ENCODE peak calls at places on chromosome 1, in four cellular contexts. I is SK-N-SH, Y is K562, P is GM12878. V is an unnamed sample.

GRCh38 chr1:89068291-89068690 is 3.3 kb upstream of the GBP1 start:
- DNase-seq in I (no peak), P (no peak), Y (no peak), V (no peak)

GRCh38 chr1:60425528-60425927 is 352.0 kb upstream of the C1orf87 start:
- DNase-seq in P (no peak), Y (no peak), I (no peak), V (peak)

GRCh38 chr1:96837817-96838216 is 116.2 kb downstream of the PTBP2 start:
- DNase-seq in P (no peak), Y (no peak), I (no peak), V (no peak)

GRCh38 chr1:27968692-27969091 is 8.9 kb downstream of the XKR8 start:
- DNase-seq in I (no peak), Y (no peak), P (no peak), V (no peak)

GRCh38 chr1:35406103-35406502 is 137.6 kb downstream of the ZMYM4 start:
- DNase-seq in I (no peak), P (no peak), Y (no peak), V (no peak)

GRCh38 chr1:219710529-219711194 is 97.8 kb upstream of the ZC3H11B start:
- DNase-seq in Y (no peak), I (no peak), P (no peak), V (no peak)

GRCh38 chr1:237759371-237759770 is 131.4 kb downstream of the ZP4 start:
- DNase-seq in Y (no peak), P (no peak), I (no peak), V (no peak)

GRCh38 chr1:41640756-41641482 is 156.4 kb upstream of the EDN2 start:
- DNase-seq in P (no peak), I (no peak), Y (no peak), V (no peak)

GRCh38 chr1:183023146-183023600 is at the start of gene LAMC1:
- DNase-seq in Y (peak), I (peak), P (no peak), V (peak)

GRCh38 chr1:210231846-210232523 is 611 bp upstream of the SERTAD4 start:
- DNase-seq in I (peak), P (no peak), Y (no peak), V (no peak)

GRCh38 chr1:152768847-152769533 is 6.0 kb upstream of the LCE1F start:
- DNase-seq in I (no peak), P (no peak), Y (no peak), V (no peak)

GRCh38 chr1:225514671-225515081 is 86.8 kb upstream of the LBR start:
- DNase-seq in P (no peak), Y (no peak), I (no peak), V (no peak)

GRCh38 chr1:99503276-99503747 is 142.6 kb upstream of the PALMD start:
- DNase-seq in Y (peak), P (no peak), I (no peak), V (no peak)
- H2AFZ ChIP-seq in Y (peak), P (no peak), I (peak), V (no peak)

DNA sequence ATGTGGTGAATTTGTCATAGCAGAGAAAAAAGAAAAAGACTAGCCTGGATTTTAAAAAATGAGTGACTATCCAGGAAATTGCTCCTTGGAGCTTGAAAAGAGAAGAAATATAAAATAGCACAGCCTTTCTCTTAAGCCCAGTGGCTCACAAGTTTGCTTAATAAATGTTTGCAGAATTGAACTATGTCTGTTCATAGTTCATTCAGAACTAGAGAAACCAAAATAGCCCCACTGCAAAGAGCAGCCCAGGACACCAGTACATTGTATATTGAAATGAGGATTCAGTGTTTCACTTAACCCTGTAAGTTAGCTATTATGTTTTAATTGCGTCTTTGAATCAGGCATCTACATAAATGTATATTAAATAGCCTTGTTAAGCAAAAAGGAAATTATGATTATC is 88.8 kb downstream of the NR5A2 start:
- DNase-seq in I (no peak), Y (no peak), P (no peak), V (no peak)
- TF ChIP-seq SMC3 in I (no peak), Y (no peak), P (no peak), V (no peak)

GRCh38 chr1:205972491-205973168 is 29.4 kb upstream of the SLC26A9 start:
- DNase-seq in Y (no peak), I (peak), P (no peak), V (no peak)
- TF ChIP-seq REST in Y (no peak), I (no peak), P (no peak), V (no peak)

DNA sequence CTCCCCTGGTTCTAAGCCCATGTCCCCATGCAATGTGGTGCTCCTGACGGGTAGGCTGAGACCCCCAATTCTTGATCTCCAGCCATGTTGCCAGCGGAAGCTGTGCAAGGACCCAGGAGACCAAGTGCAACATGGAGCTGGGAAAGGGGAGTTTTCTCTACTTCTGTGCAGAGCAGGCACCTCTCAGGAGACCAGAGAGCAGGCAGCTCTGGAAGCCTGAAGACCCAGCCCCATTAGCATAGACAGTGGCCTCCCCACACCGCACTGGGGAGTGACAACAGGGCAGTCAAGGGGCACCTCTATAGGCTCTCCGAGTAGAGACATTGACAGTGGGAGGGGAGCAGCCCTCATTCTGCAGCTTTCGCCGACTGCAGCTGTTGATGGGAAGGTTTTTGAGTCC is 410.2 kb downstream of the MATN1 start:
- DNase-seq in I (no peak), P (no peak), Y (no peak), V (no peak)
- H2AFZ ChIP-seq in I (no peak), P (no peak), Y (no peak), V (no peak)

GRCh38 chr1:205648212-205648910 is 16.6 kb upstream of the ELK4 start:
- DNase-seq in I (peak), Y (no peak), P (no peak), V (no peak)

GRCh38 chr1:205656236-205656635 is 24.1 kb downstream of the SLC45A3 start:
- DNase-seq in P (no peak), Y (no peak), I (no peak), V (no peak)

GRCh38 chr1:205652984-205653383 is 21.2 kb upstream of the ELK4 start:
- DNase-seq in Y (no peak), I (no peak), P (no peak), V (no peak)
- TF ChIP-seq SMC3 in Y (no peak), I (no peak), P (no peak), V (no peak)